ENCODE peak calls at places on chromosomes 3 and 15, in eight cellular contexts. I, D, O, G, A, K, S and U are unnamed samples.
A peak's percentile ranks its signal among the peaks of the same experiment; 100 is the strongest.

GRCh38 chr3:33403756-33404155 is 36.4 kb downstream of the UBP1 start:
- DNase-seq in S (no peak), A (no peak), O (no peak), G (no peak), D (no peak), K (no peak), I (no peak), U (no peak)

GRCh38 chr3:129228891-129229585 is 20.4 kb upstream of the COPG1 start:
- DNase-seq in O (no peak), A (no peak), I (peak; percentile 33), G (no peak), D (no peak), K (no peak), S (no peak), U (no peak)

GRCh38 chr15:71096676-71097075 is 18.6 kb upstream of the THSD4 start:
- DNase-seq in K (no peak), D (no peak), S (no peak), G (no peak), I (no peak), O (no peak), A (no peak), U (no peak)

GRCh38 chr3:169891886-169892285 is 19.5 kb upstream of the SAMD7 start:
- DNase-seq in G (no peak), O (no peak), I (no peak), D (no peak), A (no peak), S (no peak), K (no peak), U (no peak)

GRCh38 chr3:56904526-56905245 is 102.9 kb upstream of the ARHGEF3 start:
- DNase-seq in K (no peak), D (no peak), A (no peak), G (no peak), S (no peak), O (no peak), I (no peak), U (no peak)

GRCh38 chr3:110362756-110363155 is 708.9 kb upstream of the NECTIN3 start:
- DNase-seq in D (no peak), I (no peak), K (no peak), A (no peak), S (no peak), G (no peak), O (no peak), U (no peak)

GRCh38 chr3:150840733-150841515 is 64.3 kb downstream of the MINDY4B start:
- DNase-seq in D (no peak), G (no peak), K (no peak), O (no peak), A (no peak), I (no peak), S (no peak), U (no peak)

GRCh38 chr3:89697321-89697916 is 590.0 kb downstream of the EPHA3 start:
- DNase-seq in I (no peak), K (no peak), S (no peak), G (no peak), A (no peak), D (no peak), O (no peak), U (peak; percentile 16)

GRCh38 chr15:79015416-79015815 is 70.6 kb upstream of the CTSH start:
- DNase-seq in O (no peak), G (no peak), K (no peak), A (no peak), D (no peak), I (no peak), S (no peak), U (no peak)

GRCh38 chr3:177294221-177294620 is 96.9 kb upstream of the TBL1XR1 start:
- DNase-seq in I (peak; percentile 56), S (no peak), K (no peak), O (no peak), A (peak; percentile 86), G (peak; percentile 77), D (no peak), U (peak; percentile 51)

GRCh38 chr3:197456271-197457091 is 99.3 kb downstream of the BDH1 start:
- DNase-seq in G (peak; percentile 95), D (peak; percentile 53), K (peak; percentile 33), A (peak; percentile 85), O (peak; percentile 52), S (no peak), I (peak; percentile 86), U (peak; percentile 93)

GRCh38 chr15:81337241-81337640 is 13.3 kb upstream of the STARD5 start:
- DNase-seq in S (no peak), D (no peak), K (no peak), A (no peak), O (no peak), I (no peak), G (no peak), U (no peak)

GRCh38 chr3:37640636-37641375 is 220.9 kb upstream of the CTDSPL start:
- DNase-seq in K (no peak), D (no peak), S (no peak), I (no peak), A (no peak), O (no peak), G (no peak), U (no peak)

GRCh38 chr3:54756330-54756731 is 171.5 kb downstream of the LRTM1 start:
- DNase-seq in D (no peak), O (no peak), S (no peak), G (no peak), A (no peak), I (no peak), K (no peak), U (no peak)

GRCh38 chr3:188788621-188789081 is 383.1 kb upstream of the TPRG1 start:
- DNase-seq in S (no peak), A (no peak), D (no peak), I (no peak), G (no peak), K (peak; percentile 43), O (peak; percentile 38), U (no peak)

GRCh38 chr3:66276705-66277274 is 56.0 kb downstream of the SLC25A26 start:
- DNase-seq in A (peak; percentile 75), S (no peak), K (peak; percentile 64), O (peak; percentile 47), D (peak; percentile 61), I (no peak), G (peak; percentile 75), U (peak; percentile 79)

GRCh38 chr15:32723171-32723948 is 5.6 kb downstream of the GREM1 start:
- DNase-seq in A (no peak), O (no peak), S (no peak), D (no peak), I (no peak), K (no peak), G (no peak), U (no peak)

GRCh38 chr3:141934354-141934753 is 57.9 kb downstream of the ATP1B3 start:
- DNase-seq in I (no peak), K (no peak), A (no peak), D (no peak), S (no peak), O (no peak), G (no peak), U (no peak)

GRCh38 chr3:141941093-141941492 is 64.7 kb downstream of the ATP1B3 start:
- DNase-seq in S (no peak), O (no peak), K (no peak), D (no peak), I (no peak), A (no peak), G (peak; percentile 40), U (no peak)

GRCh38 chr3:141939759-141940158 is 63.3 kb downstream of the ATP1B3 start:
- DNase-seq in D (no peak), A (no peak), G (peak; percentile 47), I (no peak), O (no peak), S (no peak), K (no peak), U (no peak)

GRCh38 chr3:141940204-141940776 is 63.8 kb downstream of the ATP1B3 start:
- DNase-seq in O (no peak), A (no peak), G (peak; percentile 84), D (no peak), K (no peak), S (no peak), I (no peak), U (no peak)

GRCh38 chr3:141938011-141938350 is 61.5 kb downstream of the ATP1B3 start:
- DNase-seq in D (no peak), A (no peak), K (no peak), S (no peak), G (peak; percentile 46), I (no peak), O (no peak), U (no peak)
- H3K27ac ChIP-seq in D (no peak overlapping the region), A (no peak overlapping the region), K (no peak overlapping the region), S (no peak overlapping the region), G (no peak overlapping the region), I (no peak overlapping the region), O (no peak overlapping the region), U (no peak overlapping the region)

GRCh38 chr3:15297592-15298350 is 34.6 kb downstream of the SH3BP5 start:
- DNase-seq in A (no peak), O (no peak), G (peak; percentile 39), K (no peak), I (no peak), D (no peak), S (no peak), U (no peak)

GRCh38 chr3:15291589-15292541 is 40.5 kb downstream of the SH3BP5 start:
- DNase-seq in O (peak; percentile 50), I (no peak), S (no peak), A (no peak), D (no peak), K (peak; percentile 73), G (peak; percentile 62), U (no peak)

GRCh38 chr3:15292765-15293522 is 39.4 kb downstream of the SH3BP5 start:
- DNase-seq in K (no peak), I (no peak), G (peak; percentile 85), D (no peak), A (peak; percentile 57), O (no peak), S (no peak), U (peak; percentile 83)

GRCh38 chr3:15295506-15295905 is 36.9 kb downstream of the SH3BP5 start:
- DNase-seq in S (no peak), K (no peak), D (no peak), G (peak; percentile 77), A (peak; percentile 65), O (no peak), I (no peak), U (no peak)

GRCh38 chr3:15294914-15295313 is 37.5 kb downstream of the SH3BP5 start:
- DNase-seq in G (peak; percentile 72), D (no peak), S (no peak), I (no peak), K (no peak), O (no peak), A (no peak), U (peak; percentile 36)
- H3K27ac ChIP-seq in G (peak overlapping the region; percentile 75), D (no peak overlapping the region), S (no peak overlapping the region), I (peak overlapping the region; percentile 75), K (no peak overlapping the region), O (peak overlapping the region; percentile 23), A (peak overlapping the region; percentile 51), U (no peak overlapping the region)

GRCh38 chr3:112627419-112627818 is 13.5 kb downstream of the CCDC80 start:
- DNase-seq in I (peak; percentile 41), S (no peak), D (no peak), A (peak; percentile 50), O (no peak), K (no peak), G (no peak), U (no peak)
- H3K27ac ChIP-seq in I (peak overlapping the region; percentile 65), S (no peak overlapping the region), D (no peak overlapping the region), A (peak overlapping the region; percentile 15), O (no peak overlapping the region), K (no peak overlapping the region), G (peak overlapping the region; percentile 80), U (no peak overlapping the region)

DNA sequence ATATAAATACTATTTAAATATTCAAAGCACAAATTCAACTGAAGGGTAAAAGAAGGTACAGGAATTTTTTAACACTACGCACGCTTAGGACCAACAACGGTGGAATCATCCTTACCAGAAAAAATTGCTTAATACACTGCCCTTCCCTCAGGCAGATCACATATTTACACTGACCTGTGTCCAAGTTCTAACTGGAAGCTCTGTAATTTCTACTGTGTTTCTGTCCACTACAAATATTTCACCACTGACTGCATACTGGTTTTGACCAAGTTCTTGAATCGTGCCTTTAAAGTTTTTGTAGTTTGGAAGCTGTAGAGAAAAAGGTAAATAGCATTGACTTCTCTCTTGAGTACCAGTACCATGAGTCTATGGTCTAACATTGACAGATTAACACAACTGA is 44.2 kb downstream of the TOP2B start:
- DNase-seq in D (no peak), I (no peak), O (no peak), A (no peak), K (no peak), G (no peak), S (no peak), U (no peak)
- H3K27ac ChIP-seq in D (no peak overlapping the region), I (no peak overlapping the region), O (no peak overlapping the region), A (no peak overlapping the region), K (no peak overlapping the region), G (no peak overlapping the region), S (no peak overlapping the region), U (no peak overlapping the region)